ENCODE peak calls at places on chromosome 13, in six cellular contexts. L, V, A, C, Y and G are unnamed samples.

GRCh38 chr13:101626925-101627555 is 174.6 kb downstream of the ITGBL1 start:
- DNase-seq in L (no peak), V (no peak), Y (no peak), A (no peak), C (no peak), G (no peak)

GRCh38 chr13:98044301-98044700 is 90.8 kb downstream of the IPO5 start:
- DNase-seq in A (no peak), V (no peak), C (no peak), L (no peak), Y (peak), G (no peak)

GRCh38 chr13:45812599-45813372 is 38.8 kb downstream of the SIAH3 start:
- DNase-seq in V (no peak), Y (no peak), C (no peak), A (no peak), L (no peak), G (no peak)

GRCh38 chr13:29487466-29488454 is 107.7 kb downstream of the SLC7A1 start:
- DNase-seq in L (no peak), Y (peak), C (no peak), V (no peak), A (no peak), G (no peak)

GRCh38 chr13:27174766-27175455 is 3.3 kb upstream of the USP12 start:
- DNase-seq in C (no peak), Y (no peak), A (no peak), V (no peak), L (no peak), G (no peak)

GRCh38 chr13:88670509-88670908 is 999.3 kb downstream of the SLITRK5 start:
- DNase-seq in C (no peak), Y (no peak), L (no peak), A (no peak), V (no peak), G (no peak)

GRCh38 chr13:50843256-50844043 is at the start of gene DLEU7:
- DNase-seq in L (no peak), A (no peak), Y (peak), C (peak), V (peak), G (peak)

GRCh38 chr13:114099191-114099590 is 33.2 kb downstream of the RASA3 start:
- DNase-seq in Y (peak), L (peak), C (peak), A (peak), V (peak), G (no peak)

GRCh38 chr13:20161275-20161950 is 561 bp upstream of the GJA3 start:
- DNase-seq in A (no peak), Y (peak), C (peak), V (peak), L (no peak), G (peak)

GRCh38 chr13:41494202-41494601 is 36.9 kb downstream of the RGCC start:
- DNase-seq in A (no peak), Y (no peak), L (no peak), V (no peak), C (no peak), G (no peak)

GRCh38 chr13:74796126-74796643 is 662.0 kb upstream of the KLF12 start:
- DNase-seq in A (no peak), V (no peak), L (no peak), C (no peak), Y (no peak), G (no peak)

GRCh38 chr13:42000836-42001235 is 39.9 kb upstream of the VWA8 start:
- DNase-seq in C (no peak), V (peak), Y (no peak), L (no peak), A (no peak), G (no peak)

GRCh38 chr13:100347941-100348340 is 240.6 kb downstream of the GGACT start:
- DNase-seq in L (no peak), V (no peak), C (no peak), Y (no peak), A (no peak), G (no peak)

GRCh38 chr13:36850790-36851438 is 31.9 kb downstream of the RFXAP start:
- DNase-seq in V (peak), L (no peak), C (peak), A (no peak), Y (peak), G (no peak)

GRCh38 chr13:93740334-93740733 is 513.7 kb downstream of the GPC6 start:
- DNase-seq in A (no peak), V (no peak), L (no peak), C (no peak), Y (no peak), G (no peak)

GRCh38 chr13:44050450-44051063 is 170.9 kb downstream of the LACC1 start:
- DNase-seq in L (no peak), A (no peak), Y (no peak), C (peak), V (no peak), G (no peak)

GRCh38 chr13:34941436-34941834 is 635 bp upstream of the NBEA start:
- DNase-seq in A (no peak), C (peak), L (no peak), V (no peak), Y (no peak), G (no peak)

DNA sequence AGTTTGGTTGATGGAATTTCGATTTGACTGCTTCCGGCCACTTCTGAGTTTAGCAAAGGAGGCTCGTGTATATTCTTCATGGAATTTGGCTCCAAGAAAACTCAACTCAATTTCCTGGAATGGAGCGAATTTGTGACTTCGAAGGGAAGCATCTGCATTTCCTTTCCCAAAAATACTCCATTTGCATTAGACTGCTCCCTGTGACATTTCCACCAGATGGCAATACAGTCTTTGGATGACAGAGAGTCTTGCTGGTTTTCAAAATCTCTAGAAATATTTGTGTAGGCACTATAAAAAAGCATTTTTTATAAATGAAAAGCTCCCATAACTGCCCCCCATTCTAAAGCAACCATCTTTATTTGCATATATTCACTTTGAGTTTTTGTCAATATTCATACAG is 4.1 kb downstream of the C1QTNF9 start:
- DNase-seq in L (no peak), V (no peak), C (no peak), A (no peak), Y (no peak), G (no peak)
- TF ChIP-seq CTCF in L (peak), V (peak), C (peak), A (peak), Y (peak), G (no peak)

GRCh38 chr13:38530492-38530891 is 156.4 kb upstream of the FREM2 start:
- DNase-seq in L (no peak), C (peak), Y (no peak), V (no peak), A (no peak), G (no peak)
- TF ChIP-seq CTCF in L (peak), C (peak), Y (peak), V (peak), A (no peak), G (no peak)

GRCh38 chr13:26095338-26095737 is 43.5 kb upstream of the SHISA2 start:
- DNase-seq in Y (no peak), L (no peak), C (no peak), V (no peak), A (no peak), G (no peak)
- TF ChIP-seq CTCF in Y (peak), L (no peak), C (no peak), V (peak), A (no peak), G (no peak)

GRCh38 chr13:48561461-48562224 is 28.8 kb upstream of the RCBTB2 start:
- DNase-seq in L (no peak), C (no peak), Y (no peak), V (no peak), A (no peak), G (no peak)
- TF ChIP-seq CTCF in L (no peak), C (no peak), Y (no peak), V (no peak), A (no peak), G (no peak)